ENCODE peak calls at places on chromosomes 7 and 10, in five cellular contexts. Y is activated CD4-positive, alpha-beta T cell treated with anti-CD3 and anti-CD28 coated beads, Interleukin-2, amount 10 ng/mL, durations not matched to agents 7 days and 5 days; A is stimulated activated CD8-positive, alpha-beta memory T cell treated with anti-CD3 and anti-CD28 coated beads, Interleukin-2, amount 100 ng/mL, for 1 hour; S is NCI-H82; I is upper lobe of right lung. H is an unnamed sample.

GRCh38 chr7:95485749-95486148 is at the start of gene ASB4:
- DNase-seq in I (no peak), A (no peak), S (no peak), Y (no peak), H (no peak)

GRCh38 chr7:45677311-45677900 is 103.2 kb downstream of the ADCY1 start:
- DNase-seq in Y (no peak), A (no peak), I (peak), S (no peak), H (no peak)

GRCh38 chr7:137020351-137020750 is 151.9 kb downstream of the CHRM2 start:
- DNase-seq in A (no peak), Y (no peak), I (no peak), S (no peak), H (no peak)

GRCh38 chr10:22986771-22987542 is 59.1 kb downstream of the ARMC3 start:
- DNase-seq in I (no peak), A (no peak), S (peak), Y (no peak), H (no peak)

GRCh38 chr10:66678521-66678920 is 247.3 kb upstream of the LRRTM3 start:
- DNase-seq in Y (no peak), A (no peak), I (no peak), S (no peak), H (no peak)

GRCh38 chr10:129727071-129727470 is 237.0 kb downstream of the EBF3 start:
- DNase-seq in A (no peak), Y (no peak), S (no peak), I (no peak), H (peak)

GRCh38 chr10:76192694-76193304 is 761.4 kb downstream of the LRMDA start:
- DNase-seq in S (no peak), A (no peak), Y (no peak), I (no peak), H (no peak)

GRCh38 chr7:92244803-92245486 is 769 bp downstream of the KRIT1 start:
- DNase-seq in S (no peak), A (no peak), I (no peak), Y (no peak), H (no peak)

GRCh38 chr10:34957531-34957930 is 132.6 kb downstream of the CUL2 start:
- DNase-seq in A (no peak), Y (no peak), S (no peak), I (no peak), H (no peak)

GRCh38 chr7:79406371-79406770 is 47.1 kb downstream of the MAGI2 start:
- DNase-seq in I (no peak), Y (no peak), S (no peak), A (no peak), H (no peak)

GRCh38 chr10:35822316-35822715 is 180.2 kb upstream of the FZD8 start:
- DNase-seq in I (peak), S (peak), A (no peak), Y (no peak), H (no peak)

GRCh38 chr7:39950473-39951155 is 558 bp downstream of the CDK13 start:
- DNase-seq in A (peak), I (peak), Y (peak), S (peak), H (no peak)

GRCh38 chr7:116418524-116418923 is 81.0 kb upstream of the CAV2 start:
- DNase-seq in I (no peak), Y (no peak), S (no peak), A (no peak), H (no peak)

GRCh38 chr7:156176039-156176438 is 363.8 kb upstream of the SHH start:
- DNase-seq in Y (no peak), A (no peak), I (no peak), S (no peak), H (peak)

GRCh38 chr7:42883950-42884349 is 27.9 kb downstream of the C7orf25 start:
- DNase-seq in A (no peak), S (no peak), I (peak), Y (no peak), H (no peak)

GRCh38 chr10:43390791-43391190 is 18.2 kb downstream of the HNRNPF start:
- DNase-seq in I (no peak), Y (peak), S (peak), A (no peak), H (no peak)

GRCh38 chr7:138919256-138919655 is 61.9 kb downstream of the KIAA1549 start:
- DNase-seq in I (no peak), S (no peak), A (no peak), Y (no peak), H (no peak)

GRCh38 chr10:48470893-48471805 is 133.7 kb downstream of the ARHGAP22 start:
- DNase-seq in Y (no peak), I (peak), S (no peak), A (no peak), H (peak)

GRCh38 chr7:95989301-95989700 is 216.9 kb downstream of the DYNC1I1 start:
- DNase-seq in Y (no peak), I (no peak), A (no peak), S (no peak), H (no peak)

GRCh38 chr7:64997927-64998391 is 7.1 kb upstream of the ZNF117 start:
- DNase-seq in S (no peak), A (no peak), I (no peak), Y (no peak), H (peak)

GRCh38 chr10:132489053-132489703 is 48.4 kb upstream of the INPP5A start:
- DNase-seq in Y (no peak), S (no peak), I (peak), A (no peak), H (peak)

GRCh38 chr7:44761207-44762161 is 12.8 kb downstream of the ZMIZ2 start:
- DNase-seq in S (peak), I (peak), A (no peak), Y (no peak), H (no peak)

GRCh38 chr10:117132751-117133231 is 5.3 kb downstream of the VAX1 start:
- DNase-seq in Y (no peak), A (no peak), I (no peak), S (peak), H (peak)

H was measured in osteocyte.